ENCODE peak calls at places on chromosomes 16 and 17, in eight cellular contexts. D, G, H, B, R, A, L and O are unnamed samples.

GRCh38 chr17:75921596-75921995 is 16.9 kb upstream of the MRPL38 start:
- DNase-seq in R (no peak), L (no peak), B (no peak), D (no peak), H (no peak), G (no peak), A (no peak), O (no peak)

GRCh38 chr17:10875411-10875810 is 37.5 kb upstream of the PIRT start:
- DNase-seq in D (peak; percentile 14), A (no peak), B (no peak), H (no peak), R (peak; percentile 81), L (no peak), G (peak; percentile 19), O (no peak)

GRCh38 chr17:48577946-48578615 is at the start of gene HOXB4:
- DNase-seq in A (no peak), L (no peak), R (peak; percentile 86), B (peak; percentile 59), D (no peak), G (no peak), H (no peak), O (no peak)

GRCh38 chr17:77110006-77110374 is 30.8 kb upstream of the SEC14L1 start:
- DNase-seq in L (no peak), D (no peak), B (no peak), H (no peak), R (no peak), G (peak; percentile 59), A (no peak), O (peak; percentile 67)

GRCh38 chr16:24286713-24287405 is 30.7 kb downstream of the CACNG3 start:
- DNase-seq in G (no peak), D (no peak), R (no peak), L (no peak), B (no peak), H (no peak), A (no peak), O (no peak)

GRCh38 chr16:73848993-73849392 is 447.6 kb upstream of the PSMD7 start:
- DNase-seq in R (no peak), H (no peak), B (no peak), A (no peak), G (no peak), L (no peak), D (peak; percentile 4), O (no peak)

GRCh38 chr17:27282054-27282501 is 11.8 kb upstream of the WSB1 start:
- DNase-seq in D (no peak), B (no peak), H (no peak), A (no peak), G (no peak), L (no peak), R (no peak), O (no peak)

GRCh38 chr16:60077791-60078280 is 1343.7 kb upstream of the GOT2 start:
- DNase-seq in R (no peak), B (no peak), A (no peak), G (no peak), D (no peak), L (no peak), H (no peak), O (no peak)

GRCh38 chr17:9798724-9799123 is 7.3 kb upstream of the DHRS7C start:
- DNase-seq in L (no peak), D (no peak), R (no peak), H (no peak), B (no peak), A (no peak), G (peak; percentile 8), O (no peak)

GRCh38 chr16:22325598-22326368 is 28.6 kb downstream of the POLR3E start:
- DNase-seq in H (no peak), D (no peak), R (no peak), B (no peak), A (no peak), L (no peak), G (no peak), O (no peak)

GRCh38 chr17:19743101-19744100 is 4.7 kb downstream of the ALDH3A1 start:
- DNase-seq in R (no peak), H (no peak), G (no peak), B (no peak), A (no peak), D (no peak), L (no peak), O (no peak)

GRCh38 chr16:72743011-72743761 is 304.7 kb downstream of the ZFHX3 start:
- DNase-seq in H (no peak), R (no peak), L (no peak), G (no peak), B (no peak), D (no peak), A (no peak), O (no peak)

GRCh38 chr16:15643453-15644305 is 725 bp upstream of the MARF1 start:
- DNase-seq in B (no peak), A (peak; percentile 65), G (peak; percentile 53), H (no peak), R (peak; percentile 69), L (peak; percentile 22), D (peak; percentile 74), O (peak; percentile 11)

GRCh38 chr17:1745513-1746020 is 2.9 kb downstream of the SERPINF2 start:
- DNase-seq in D (no peak), B (no peak), G (no peak), H (no peak), R (no peak), A (no peak), L (no peak), O (no peak)

GRCh38 chr17:75785770-75786538 is 1.3 kb downstream of the UNK start:
- DNase-seq in R (no peak), D (no peak), G (peak; percentile 61), A (peak; percentile 42), B (no peak), L (no peak), H (no peak), O (no peak)

GRCh38 chr16:11674818-11675560 is 6.7 kb downstream of the SNN start:
- DNase-seq in R (no peak), H (no peak), D (no peak), A (no peak), B (no peak), G (no peak), L (no peak), O (peak; percentile 59)

GRCh38 chr16:89314357-89314756 is 96.9 kb downstream of the ZNF778 start:
- DNase-seq in L (no peak), D (no peak), A (no peak), B (no peak), R (no peak), G (no peak), H (peak; percentile 61), O (no peak)

GRCh38 chr17:45018514-45019176 is 32.8 kb downstream of the DCAKD start:
- DNase-seq in L (no peak), R (no peak), H (no peak), G (peak; percentile 28), B (no peak), A (peak; percentile 65), D (no peak), O (no peak)

GRCh38 chr17:40937384-40937819 is at the start of gene KRT23:
- DNase-seq in R (no peak), G (no peak), H (no peak), A (no peak), L (no peak), B (peak; percentile 32), D (no peak), O (peak; percentile 25)
- H3K4me3 ChIP-seq in R (no peak within 1 kb of the TSS), G (no peak within 1 kb of the TSS), H (no peak within 1 kb of the TSS), A (no peak within 1 kb of the TSS), L (no peak within 1 kb of the TSS), B (no peak within 1 kb of the TSS), D (no peak within 1 kb of the TSS), O (peak within 1 kb of the TSS; percentile 10)

DNA sequence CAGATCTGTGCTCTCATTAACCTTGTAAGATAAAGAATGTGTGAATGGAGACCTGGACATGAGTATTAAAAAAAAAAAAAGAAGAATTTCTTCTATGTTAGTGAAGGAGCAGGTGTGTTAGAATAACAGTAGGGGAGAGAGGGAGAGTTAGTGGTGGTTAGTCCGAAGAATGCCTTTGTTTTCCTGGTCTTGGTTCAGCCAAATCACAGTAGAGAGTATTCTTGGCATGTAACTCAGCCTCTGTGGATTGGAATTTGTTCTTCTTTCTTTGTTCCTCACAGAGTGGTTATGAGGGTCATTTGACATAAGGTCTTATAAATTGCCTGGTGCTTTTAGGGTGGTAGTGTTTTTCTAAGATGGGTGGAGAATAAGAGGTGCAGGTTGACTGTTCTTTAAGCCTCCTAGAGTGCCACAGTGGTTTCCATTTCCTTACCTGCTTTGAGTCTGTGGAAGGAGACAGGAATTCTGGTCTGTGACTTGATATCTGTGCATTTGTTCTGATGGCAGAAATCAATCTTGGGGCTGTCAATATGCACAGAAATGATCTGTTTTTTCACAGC is 17.6 kb downstream of the NUP93 start:
- DNase-seq in R (peak; percentile 27), D (no peak), L (no peak), A (no peak), B (no peak), G (no peak), H (no peak), O (no peak)
- H3K27ac ChIP-seq in R (peak overlapping the region; percentile 96), D (no peak overlapping the region), L (no peak overlapping the region), A (no peak overlapping the region), B (no peak overlapping the region), G (no peak overlapping the region), H (no peak overlapping the region), O (peak overlapping the region; percentile 79)

GRCh38 chr17:17782425-17783120 is 54.2 kb downstream of the SREBF1 start:
- DNase-seq in A (peak; percentile 75), D (no peak), B (peak; percentile 46), G (peak; percentile 16), R (peak; percentile 66), H (no peak), L (peak; percentile 50), O (no peak)

GRCh38 chr17:17783121-17783824 is 53.5 kb downstream of the SREBF1 start:
- DNase-seq in H (peak; percentile 67), D (no peak), L (peak; percentile 81), B (peak; percentile 88), R (peak; percentile 84), G (peak; percentile 57), A (peak; percentile 76), O (peak; percentile 71)

GRCh38 chr17:17784599-17785264 is 52.1 kb downstream of the SREBF1 start:
- DNase-seq in G (peak; percentile 36), A (peak; percentile 60), L (no peak), H (peak; percentile 38), D (peak; percentile 71), B (peak; percentile 43), R (no peak), O (no peak)

GRCh38 chr17:17785407-17785806 is 51.4 kb downstream of the SREBF1 start:
- DNase-seq in R (no peak), H (no peak), B (no peak), D (no peak), G (no peak), L (peak; percentile 48), A (no peak), O (no peak)

GRCh38 chr17:17783825-17784598 is 52.8 kb downstream of the SREBF1 start:
- DNase-seq in D (no peak), L (peak; percentile 46), A (no peak), H (peak; percentile 39), G (no peak), R (peak; percentile 71), B (peak; percentile 61), O (peak; percentile 52)
- H3K4me3 ChIP-seq in D (no peak overlapping the region), L (peak overlapping the region; percentile 27), A (peak overlapping the region; percentile 52), H (peak overlapping the region; percentile 72), G (peak overlapping the region; percentile 73), R (peak overlapping the region; percentile 42), B (peak overlapping the region; percentile 45), O (peak overlapping the region; percentile 46)

DNA sequence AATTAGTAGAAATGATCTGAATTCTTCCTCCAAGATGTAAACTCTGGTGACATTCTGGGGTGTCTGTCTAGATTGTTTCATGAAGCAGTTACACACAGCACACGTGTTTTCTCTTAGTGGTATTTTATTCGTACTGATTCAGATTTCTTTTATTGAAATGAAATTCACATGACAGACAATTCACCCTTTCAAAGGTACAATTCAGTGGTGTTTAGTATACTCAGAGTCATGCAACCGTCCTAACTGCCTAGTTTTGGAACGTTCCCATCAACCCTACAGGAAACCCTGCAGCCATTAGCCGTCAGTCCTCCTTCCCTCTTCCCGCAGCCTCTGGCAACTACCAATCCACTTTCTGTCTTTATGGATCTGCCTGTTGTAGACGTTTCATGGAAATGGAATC is 8.8 kb downstream of the WFDC1 start:
- DNase-seq in H (no peak), L (no peak), D (no peak), B (no peak), G (no peak), R (no peak), A (no peak), O (no peak)
- H3K27ac ChIP-seq in H (no peak overlapping the region), L (no peak overlapping the region), D (no peak overlapping the region), B (peak overlapping the region; percentile 38), G (no peak overlapping the region), R (no peak overlapping the region), A (no peak overlapping the region), O (peak overlapping the region; percentile 63)